ENCODE peak calls at places on chromosomes 1 and 21, in four cellular contexts. E is activated CD8-positive, alpha-beta T cell treated with anti-CD3 and anti-CD28 coated beads for 36 hours; U is progenitor cell of endocrine pancreas; D is NCI-H2081. H is an unnamed sample.

GRCh38 chr1:93844262-93845045 is 34.6 kb downstream of the DNTTIP2 start:
- DNase-seq in E (peak), U (no peak), D (peak), H (no peak)

GRCh38 chr21:37233551-37234146 is 33.5 kb downstream of the VPS26C start:
- DNase-seq in E (no peak), U (no peak), D (peak), H (no peak)

GRCh38 chr21:22421416-22422190 is 1423.4 kb downstream of the NCAM2 start:
- DNase-seq in E (peak), U (no peak), D (no peak), H (no peak)

GRCh38 chr1:21392587-21393263 is 47.2 kb upstream of the NBPF3 start:
- DNase-seq in E (no peak), U (no peak), D (no peak), H (no peak)

GRCh38 chr1:89436856-89437255 is 73.0 kb downstream of the GBP6 start:
- DNase-seq in E (no peak), U (no peak), D (no peak), H (no peak)

GRCh38 chr1:43706598-43707190 is 642 bp upstream of the ST3GAL3 start:
- DNase-seq in E (peak), U (peak), D (no peak), H (no peak)

GRCh38 chr1:217076902-217077301 is 353.7 kb upstream of the ESRRG start:
- DNase-seq in E (no peak), U (no peak), D (no peak), H (no peak)

GRCh38 chr21:36902793-36903192 is 63.7 kb downstream of the HLCS start:
- DNase-seq in E (no peak), U (no peak), D (no peak), H (no peak)